ENCODE peak calls at places on chromosome 4, in four cellular contexts. A, M, L and V are unnamed samples.

GRCh38 chr4:149605601-149606378 is 209.9 kb downstream of the IQCM start:
- DNase-seq in L (no peak), A (no peak), M (no peak), V (no peak)

GRCh38 chr4:38075370-38076152 is 115.4 kb downstream of the PTTG2 start:
- DNase-seq in A (peak; percentile 87), M (no peak), L (peak; percentile 54), V (no peak)

GRCh38 chr4:107896158-107896645 is 35.1 kb upstream of the CYP2U1 start:
- DNase-seq in A (peak; percentile 97), M (peak; percentile 11), L (peak; percentile 90), V (no peak)

GRCh38 chr4:54658321-54659093 is 750 bp downstream of the KIT start:
- DNase-seq in A (peak; percentile 7), L (peak; percentile 43), M (peak; percentile 25), V (no peak)

GRCh38 chr4:83830138-83830537 is 294.2 kb downstream of the GPAT3 start:
- DNase-seq in L (peak; percentile 4), M (no peak), A (peak; percentile 37), V (no peak)

GRCh38 chr4:52574036-52574435 is 85.1 kb downstream of the USP46 start:
- DNase-seq in L (no peak), M (no peak), A (no peak), V (no peak)

GRCh38 chr4:10730019-10730418 is 45.5 kb upstream of the CLNK start:
- DNase-seq in A (peak; percentile 11), L (no peak), M (no peak), V (no peak)

GRCh38 chr4:4801013-4801412 is 58.5 kb upstream of the MSX1 start:
- DNase-seq in A (peak; percentile 65), L (peak; percentile 27), M (no peak), V (no peak)

GRCh38 chr4:159021597-159022385 is 81.1 kb upstream of the RAPGEF2 start:
- DNase-seq in M (no peak), A (no peak), L (no peak), V (no peak)

GRCh38 chr4:26325191-26325590 is 4.4 kb downstream of the RBPJ start:
- DNase-seq in M (no peak), L (peak; percentile 50), A (peak; percentile 67), V (peak; percentile 49)

GRCh38 chr4:161457906-161458305 is 705.9 kb downstream of the FSTL5 start:
- DNase-seq in L (no peak), M (no peak), A (no peak), V (no peak)

GRCh38 chr4:71486550-71487323 is 147.9 kb downstream of the SLC4A4 start:
- DNase-seq in A (no peak), M (no peak), L (no peak), V (no peak)

GRCh38 chr4:105994841-105995240 is 99.6 kb downstream of the NPNT start:
- DNase-seq in M (no peak), L (no peak), A (no peak), V (no peak)

GRCh38 chr4:32010221-32010620 is 1290.1 kb downstream of the PCDH7 start:
- DNase-seq in M (no peak), A (no peak), L (no peak), V (no peak)

GRCh38 chr4:5003372-5003857 is 15.8 kb downstream of the CYTL1 start:
- DNase-seq in M (no peak), L (no peak), A (no peak), V (no peak)

GRCh38 chr4:1768367-1769034 is 24.6 kb upstream of the FGFR3 start:
- DNase-seq in L (no peak), M (peak; percentile 61), A (no peak), V (no peak)

GRCh38 chr4:1767058-1767769 is 25.9 kb upstream of the FGFR3 start:
- DNase-seq in L (peak; percentile 44), A (peak; percentile 16), M (no peak), V (no peak)

GRCh38 chr4:1766336-1767057 is 26.6 kb upstream of the FGFR3 start:
- DNase-seq in M (no peak), A (no peak), L (no peak), V (no peak)

GRCh38 chr4:1769692-1770091 is 23.4 kb upstream of the FGFR3 start:
- DNase-seq in M (no peak), L (no peak), A (no peak), V (no peak)

DNA sequence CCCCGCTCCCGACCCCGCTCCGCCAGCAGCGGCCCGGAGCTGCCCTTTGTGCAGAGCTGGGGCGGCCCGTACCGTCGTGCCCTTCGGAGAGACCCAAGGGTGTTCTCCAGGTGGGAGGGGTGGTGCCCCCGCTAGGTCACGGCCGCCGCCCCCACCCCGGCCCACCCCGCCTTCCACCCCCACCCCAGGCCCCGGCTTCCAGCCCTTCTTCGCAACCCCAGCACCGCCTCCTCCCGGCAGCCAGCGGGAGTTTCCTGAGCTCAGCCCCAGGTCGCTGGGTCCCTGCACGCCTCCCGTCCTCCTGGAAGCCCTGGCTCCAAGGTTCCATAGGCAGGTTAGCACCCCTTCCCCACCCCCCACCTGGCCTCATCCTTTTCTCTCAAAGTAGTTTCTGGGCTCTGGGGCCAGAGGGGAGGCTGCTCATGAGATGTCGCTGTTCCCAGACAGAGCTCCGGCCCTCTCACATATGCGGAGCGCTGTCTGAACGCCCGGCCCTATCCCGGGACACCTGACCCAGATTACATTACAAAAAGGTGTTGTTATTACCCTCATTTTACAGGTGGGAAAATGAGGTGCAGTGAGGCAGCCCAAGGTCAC is 25.2 kb upstream of the FGFR3 start:
- DNase-seq in A (peak; percentile 14), M (no peak), L (peak; percentile 42), V (no peak)
- H3K4me3 ChIP-seq in A (peak overlapping the region; percentile 46), M (peak overlapping the region; percentile 32), L (peak overlapping the region; percentile 37), V (no peak overlapping the region)

DNA sequence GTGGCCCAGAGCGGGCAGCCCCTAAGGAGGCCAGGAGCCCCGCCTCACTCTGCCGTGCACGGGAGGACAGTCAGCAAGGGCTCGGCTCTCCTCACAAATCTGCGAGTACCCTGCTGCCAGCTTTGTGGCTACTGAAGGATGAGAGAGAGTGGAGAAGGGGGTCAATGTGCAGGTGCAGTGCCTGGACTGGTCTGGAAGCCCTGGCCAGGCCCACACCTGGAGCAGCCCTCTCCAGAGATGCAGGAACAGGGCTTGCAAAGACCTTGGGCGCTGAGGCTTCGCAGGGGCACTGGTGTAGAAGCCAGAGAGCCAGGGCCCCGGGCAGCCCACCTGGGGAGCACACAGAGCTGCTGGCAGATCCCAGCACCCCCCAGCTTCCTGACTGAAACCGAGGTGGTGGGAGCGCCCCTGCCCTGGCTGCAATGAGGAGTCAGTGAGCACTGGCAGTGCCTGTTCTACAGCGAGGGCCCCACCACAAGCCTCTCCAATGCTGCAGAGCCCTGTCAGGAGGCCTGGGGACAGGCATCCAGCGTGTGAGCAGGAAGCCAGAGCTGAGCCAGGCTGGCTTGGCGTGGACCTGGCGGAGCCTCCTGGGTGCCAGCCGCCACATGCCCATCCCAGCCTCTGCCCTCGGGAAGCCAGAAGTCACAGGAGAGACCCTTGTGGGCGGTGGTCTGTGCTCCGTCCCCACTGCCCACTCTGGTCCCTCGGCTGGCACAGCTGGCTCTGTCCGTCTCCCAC is 3.9 kb downstream of the SPON2 start:
- DNase-seq in M (no peak), A (no peak), L (no peak), V (no peak)
- H3K4me3 ChIP-seq in M (peak overlapping the region; percentile 42), A (no peak overlapping the region), L (no peak overlapping the region), V (no peak overlapping the region)

DNA sequence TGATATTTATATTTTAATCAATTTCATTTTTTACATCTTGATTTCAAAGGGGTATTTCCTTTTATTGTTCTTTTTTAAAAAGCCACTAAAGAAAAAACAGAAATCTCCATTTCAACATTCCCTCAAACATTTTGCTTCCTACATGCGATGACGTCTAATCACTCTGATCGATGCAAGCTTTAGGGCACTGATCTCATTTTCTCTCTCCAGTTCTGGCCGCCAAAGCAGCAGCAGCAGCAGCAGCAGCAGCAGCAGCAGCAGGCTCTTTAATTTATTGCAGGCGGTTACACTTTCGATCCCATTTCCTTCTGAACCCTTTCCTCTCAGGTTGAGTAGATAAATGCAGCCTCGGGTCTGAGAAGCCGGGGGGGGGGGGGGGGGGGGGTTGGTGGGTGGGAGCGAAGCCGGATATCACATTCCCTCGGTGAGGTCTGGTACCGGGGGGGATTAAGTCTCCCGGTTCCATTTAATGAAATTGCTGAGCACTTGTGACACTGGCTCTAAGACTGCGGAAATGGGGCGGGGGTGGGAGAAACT is 3.4 kb upstream of the PCDH7 start:
- DNase-seq in M (no peak), L (peak; percentile 27), A (peak; percentile 38), V (peak; percentile 5)
- H3K4me3 ChIP-seq in M (peak overlapping the region; percentile 49), L (peak overlapping the region; percentile 92), A (peak overlapping the region; percentile 88), V (peak overlapping the region; percentile 42)

GRCh38 chr4:88604978-88605678 is 12.8 kb downstream of the HERC3 start:
- DNase-seq in A (no peak), L (no peak), M (no peak), V (no peak)

GRCh38 chr4:88600129-88600849 is 8.0 kb downstream of the HERC3 start:
- DNase-seq in M (no peak), A (peak; percentile 91), L (peak; percentile 69), V (no peak)

GRCh38 chr4:88597970-88598369 is 5.7 kb downstream of the HERC3 start:
- DNase-seq in L (no peak), A (no peak), M (no peak), V (no peak)

GRCh38 chr4:88599714-88600113 is 7.4 kb downstream of the HERC3 start:
- DNase-seq in M (no peak), L (no peak), A (no peak), V (no peak)

DNA sequence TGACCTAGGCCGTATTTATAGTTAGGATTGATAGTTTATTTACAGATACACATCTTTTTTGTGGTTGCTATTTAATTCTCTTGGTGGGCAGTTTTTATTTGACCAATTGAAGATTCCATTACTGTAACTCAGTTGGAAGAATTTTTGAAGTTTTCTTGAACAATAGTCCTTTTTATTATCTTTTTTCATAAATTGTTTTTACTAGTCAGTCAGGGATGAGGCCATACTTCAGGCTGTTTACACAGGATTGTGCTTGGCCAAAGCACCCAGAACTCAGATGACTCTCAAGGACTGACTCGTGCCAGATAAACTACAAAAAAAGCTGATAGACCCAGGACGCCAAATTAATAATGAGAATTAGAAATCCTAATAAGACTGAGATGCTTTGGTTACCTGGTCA is 7.0 kb downstream of the HERC3 start:
- DNase-seq in A (peak; percentile 75), L (peak; percentile 41), M (peak; percentile 30), V (no peak)
- H3K4me3 ChIP-seq in A (no peak overlapping the region), L (no peak overlapping the region), M (no peak overlapping the region), V (no peak overlapping the region)

GRCh38 chr4:39700500-39700899 is 2.6 kb downstream of the UBE2K start:
- DNase-seq in A (no peak), L (no peak), M (no peak), V (no peak)
- H3K4me3 ChIP-seq in A (peak overlapping the region; percentile 37), L (peak overlapping the region; percentile 67), M (no peak overlapping the region), V (no peak overlapping the region)

DNA sequence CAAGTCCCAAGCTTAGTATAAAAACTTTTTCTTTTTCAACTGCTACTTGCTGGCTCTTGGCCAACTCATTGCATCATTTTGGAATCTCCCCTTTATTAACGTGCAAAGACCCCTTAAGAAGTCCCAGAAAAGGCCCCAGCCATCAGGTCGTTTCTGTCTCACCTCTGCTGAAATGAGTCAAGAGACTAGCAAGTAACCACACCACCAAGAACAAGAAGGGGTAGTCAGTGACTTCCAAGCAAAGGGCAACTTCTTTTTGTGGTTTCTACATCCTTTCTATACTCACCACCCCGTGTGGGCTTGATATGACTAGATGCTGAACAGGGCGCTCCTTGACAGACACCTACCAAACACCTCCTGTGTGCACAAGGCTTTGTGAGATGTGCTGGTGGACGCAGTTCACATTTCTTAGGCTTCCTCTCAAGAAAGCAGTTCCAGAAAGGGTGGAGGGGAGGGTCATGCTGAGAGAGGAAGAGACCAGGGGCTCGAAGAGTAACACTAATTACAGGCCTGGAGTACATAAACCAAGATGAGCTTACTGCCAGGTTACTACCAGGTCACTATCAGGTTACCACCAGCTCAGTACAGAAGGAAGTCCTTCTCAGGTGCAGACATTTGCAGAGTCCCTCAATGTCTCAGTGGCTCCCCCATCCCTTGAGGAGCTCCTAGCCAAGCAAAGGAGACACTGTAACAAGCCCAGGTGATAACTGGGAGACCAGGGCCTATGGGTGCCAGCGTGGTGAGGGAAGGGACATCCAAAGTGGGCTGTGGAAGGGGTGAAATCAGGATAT is 19.3 kb downstream of the JAKMIP1 start:
- DNase-seq in M (no peak), A (no peak), L (no peak), V (peak; percentile 89)
- H3K4me3 ChIP-seq in M (no peak overlapping the region), A (no peak overlapping the region), L (no peak overlapping the region), V (peak overlapping the region; percentile 6)

GRCh38 chr4:86596802-86597201 is 2.7 kb downstream of the PTPN13 start:
- DNase-seq in A (peak; percentile 55), L (peak; percentile 22), M (no peak), V (no peak)
- H3K4me3 ChIP-seq in A (peak overlapping the region; percentile 91), L (no peak overlapping the region), M (no peak overlapping the region), V (no peak overlapping the region)